ENCODE peak calls at places on chromosomes 6 and 20, in four cellular contexts. One of them, this sample, is unnamed.

GRCh38 chr6:15227827-15228318 is 18.0 kb upstream of the JARID2 start:
- DNase-seq in mesenchymal stem cell: no peak
- DNase-seq in H9: no peak
- DNase-seq in IMR-90: no peak
- DNase-seq in this sample: no peak

GRCh38 chr6:72530152-72530551 is 91.7 kb upstream of the KCNQ5 start:
- DNase-seq in H9: no peak
- DNase-seq in IMR-90: no peak
- DNase-seq in mesenchymal stem cell: no peak
- DNase-seq in this sample: no peak

GRCh38 chr6:867378-867777 is 174.4 kb upstream of the EXOC2 start:
- DNase-seq in H9: no peak
- DNase-seq in IMR-90: no peak
- DNase-seq in mesenchymal stem cell: no peak
- DNase-seq in this sample: no peak

GRCh38 chr6:110255356-110255755 is 75.1 kb downstream of the CDC40 start:
- DNase-seq in IMR-90: peak; percentile 37
- DNase-seq in mesenchymal stem cell: peak; percentile 34
- DNase-seq in H9: peak; percentile 70
- DNase-seq in this sample: peak; percentile 41

GRCh38 chr20:45307076-45307645 is 521 bp downstream of the RBPJL start:
- DNase-seq in IMR-90: no peak
- DNase-seq in H9: peak; percentile 32
- DNase-seq in mesenchymal stem cell: no peak
- DNase-seq in this sample: no peak

GRCh38 chr6:84150680-84151079 is 76.8 kb downstream of the CEP162 start:
- DNase-seq in mesenchymal stem cell: peak; percentile 25
- DNase-seq in IMR-90: peak; percentile 88
- DNase-seq in H9: no peak
- DNase-seq in this sample: no peak

GRCh38 chr20:7728373-7728772 is 211.9 kb downstream of the HAO1 start:
- DNase-seq in mesenchymal stem cell: no peak
- DNase-seq in IMR-90: no peak
- DNase-seq in H9: no peak
- DNase-seq in this sample: no peak

GRCh38 chr20:58893355-58894151 is 41.0 kb downstream of the GNAS start:
- DNase-seq in IMR-90: peak; percentile 34
- DNase-seq in H9: no peak
- DNase-seq in mesenchymal stem cell: peak; percentile 62
- DNase-seq in this sample: no peak

GRCh38 chr6:34056301-34056700 is 89.6 kb downstream of the GRM4 start:
- DNase-seq in IMR-90: peak; percentile 35
- DNase-seq in mesenchymal stem cell: no peak
- DNase-seq in H9: peak; percentile 96
- DNase-seq in this sample: peak; percentile 60

GRCh38 chr6:108209738-108210137 is 43.9 kb downstream of the NR2E1 start:
- DNase-seq in mesenchymal stem cell: no peak
- DNase-seq in H9: no peak
- DNase-seq in IMR-90: no peak
- DNase-seq in this sample: no peak

GRCh38 chr20:62860924-62861691 is 514 bp downstream of the TCFL5 start:
- DNase-seq in mesenchymal stem cell: peak; percentile 40
- DNase-seq in IMR-90: no peak
- DNase-seq in H9: peak; percentile 43
- DNase-seq in this sample: peak; percentile 17

GRCh38 chr20:1287306-1287705 is 21.2 kb downstream of the SNPH start:
- DNase-seq in H9: no peak
- DNase-seq in mesenchymal stem cell: no peak
- DNase-seq in IMR-90: no peak
- DNase-seq in this sample: no peak

GRCh38 chr6:23775127-23775526 is 350.9 kb upstream of the NRSN1 start:
- DNase-seq in IMR-90: no peak
- DNase-seq in H9: no peak
- DNase-seq in mesenchymal stem cell: peak; percentile 8
- DNase-seq in this sample: no peak

GRCh38 chr6:1904494-1904854 is 294.8 kb downstream of the FOXC1 start:
- DNase-seq in H9: no peak
- DNase-seq in mesenchymal stem cell: no peak
- DNase-seq in IMR-90: no peak
- DNase-seq in this sample: no peak

GRCh38 chr6:72894091-72894490 is 272.2 kb downstream of the KCNQ5 start:
- DNase-seq in mesenchymal stem cell: no peak
- DNase-seq in H9: no peak
- DNase-seq in IMR-90: no peak
- DNase-seq in this sample: no peak

GRCh38 chr20:64022671-64023070 is 13.3 kb upstream of the C20orf204 start:
- DNase-seq in IMR-90: no peak
- DNase-seq in H9: no peak
- DNase-seq in mesenchymal stem cell: no peak
- DNase-seq in this sample: no peak
- H2BK120ac ChIP-seq in IMR-90: no peak overlapping the region
- H2BK120ac ChIP-seq in H9: no peak overlapping the region
- H2BK120ac ChIP-seq in mesenchymal stem cell: no peak overlapping the region
- H2BK120ac ChIP-seq in this sample: no peak overlapping the region

GRCh38 chr6:32970413-32971244 is 2.2 kb downstream of the BRD2 start:
- DNase-seq in mesenchymal stem cell: peak; percentile 93
- DNase-seq in H9: peak; percentile 80
- DNase-seq in IMR-90: peak; percentile 90
- DNase-seq in this sample: peak; percentile 70
- H2AK5ac ChIP-seq in mesenchymal stem cell: peak overlapping the region; percentile 99
- H2AK5ac ChIP-seq in H9: peak overlapping the region; percentile 44
- H2AK5ac ChIP-seq in IMR-90: peak overlapping the region; percentile 100
- H2AK5ac ChIP-seq in this sample: peak overlapping the region; percentile 98

GRCh38 chr20:57442888-57443239 is 51.7 kb downstream of the RBM38 start:
- DNase-seq in mesenchymal stem cell: no peak
- DNase-seq in IMR-90: no peak
- DNase-seq in H9: no peak
- DNase-seq in this sample: no peak
- H3K4me1 ChIP-seq in mesenchymal stem cell: peaks cover 9% of the 10 kb centered on the region
- H3K4me1 ChIP-seq in IMR-90: peaks cover 4% of the 10 kb centered on the region
- H3K4me1 ChIP-seq in H9: no peaks in the 10 kb centered on the region
- H3K4me1 ChIP-seq in this sample: peaks cover 14% of the 10 kb centered on the region

GRCh38 chr6:50842446-50842845 is 23.8 kb downstream of the TFAP2B start:
- DNase-seq in H9: peak; percentile 59
- DNase-seq in mesenchymal stem cell: no peak
- DNase-seq in IMR-90: no peak
- DNase-seq in this sample: no peak
- H2BK120ac ChIP-seq in H9: no peak overlapping the region
- H2BK120ac ChIP-seq in mesenchymal stem cell: no peak overlapping the region
- H2BK120ac ChIP-seq in IMR-90: no peak overlapping the region
- H2BK120ac ChIP-seq in this sample: no peak overlapping the region

GRCh38 chr20:34673411-34673810 is 3.5 kb downstream of the PIGU start:
- DNase-seq in mesenchymal stem cell: no peak
- DNase-seq in H9: no peak
- DNase-seq in IMR-90: no peak
- DNase-seq in this sample: no peak
- H2AK5ac ChIP-seq in mesenchymal stem cell: no peak overlapping the region
- H2AK5ac ChIP-seq in H9: no peak overlapping the region
- H2AK5ac ChIP-seq in IMR-90: no peak overlapping the region
- H2AK5ac ChIP-seq in this sample: no peak overlapping the region

DNA sequence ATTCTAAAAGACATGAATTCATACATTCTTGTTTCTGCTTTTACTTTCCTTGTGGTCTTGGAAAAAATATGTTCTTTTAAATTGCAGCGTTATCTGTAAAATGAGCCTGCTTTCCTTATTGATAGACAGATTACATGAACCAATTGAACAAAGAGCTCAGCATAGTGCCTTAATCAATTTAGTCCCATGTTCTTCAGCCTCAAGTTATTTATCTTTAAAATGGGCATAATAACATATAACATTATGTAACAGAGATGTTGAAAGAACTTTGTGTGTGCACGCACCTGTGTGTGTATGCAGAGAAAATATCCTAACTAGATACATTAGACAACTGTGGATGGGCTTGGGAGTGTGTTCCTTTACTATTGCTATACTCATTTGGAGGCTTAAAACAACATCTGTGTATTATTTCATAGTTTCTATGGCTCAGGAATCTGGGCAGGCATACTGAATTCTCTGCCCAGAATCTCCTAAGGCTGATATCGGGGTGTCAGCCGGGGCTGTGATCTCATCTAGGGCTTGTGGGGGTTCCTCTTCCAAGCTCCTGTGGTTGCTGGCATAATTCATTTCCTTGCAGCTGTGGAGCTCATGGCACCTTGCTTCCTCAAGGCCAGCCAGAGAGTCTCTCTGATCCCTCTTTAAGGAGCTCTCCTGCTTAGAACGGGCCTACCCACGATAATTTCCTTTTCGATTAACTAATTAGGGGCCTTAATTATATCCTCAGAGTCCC is 194.1 kb downstream of the ARID1B start:
- DNase-seq in H9: no peak
- DNase-seq in mesenchymal stem cell: no peak
- DNase-seq in IMR-90: no peak
- DNase-seq in this sample: no peak
- H3K4me1 ChIP-seq in H9: peaks cover 8% of the 10 kb centered on the region
- H3K4me1 ChIP-seq in mesenchymal stem cell: peaks cover 4% of the 10 kb centered on the region
- H3K4me1 ChIP-seq in IMR-90: no peaks in the 10 kb centered on the region
- H3K4me1 ChIP-seq in this sample: peaks cover 2% of the 10 kb centered on the region

GRCh38 chr6:46400898-46401297 is 90.4 kb downstream of the RCAN2 start:
- DNase-seq in mesenchymal stem cell: no peak
- DNase-seq in IMR-90: no peak
- DNase-seq in H9: no peak
- DNase-seq in this sample: no peak
- H2BK120ac ChIP-seq in mesenchymal stem cell: no peak overlapping the region
- H2BK120ac ChIP-seq in IMR-90: no peak overlapping the region
- H2BK120ac ChIP-seq in H9: no peak overlapping the region
- H2BK120ac ChIP-seq in this sample: no peak overlapping the region

DNA sequence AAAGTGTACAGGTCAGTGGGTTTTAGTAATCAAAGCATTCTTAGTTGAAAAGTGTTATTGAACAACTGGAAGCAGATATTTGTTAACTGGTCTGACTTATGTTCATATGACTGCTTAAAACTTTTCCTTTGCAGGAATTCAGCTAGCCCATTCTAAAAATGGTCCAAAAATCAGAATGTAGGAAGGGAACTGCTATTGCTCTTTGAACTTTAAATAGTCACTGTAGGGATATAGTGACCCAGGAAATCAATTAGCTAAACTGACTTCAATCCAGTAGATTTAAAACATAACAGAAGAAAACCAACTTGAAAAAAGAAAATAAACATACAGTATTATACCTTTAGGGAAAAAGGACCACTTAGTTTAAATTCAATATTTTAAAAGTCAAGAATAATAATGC is 25.5 kb downstream of the AKAP12 start:
- DNase-seq in IMR-90: no peak
- DNase-seq in H9: no peak
- DNase-seq in mesenchymal stem cell: no peak
- DNase-seq in this sample: no peak
- H2AK5ac ChIP-seq in IMR-90: no peak overlapping the region
- H2AK5ac ChIP-seq in H9: no peak overlapping the region
- H2AK5ac ChIP-seq in mesenchymal stem cell: no peak overlapping the region
- H2AK5ac ChIP-seq in this sample: no peak overlapping the region

DNA sequence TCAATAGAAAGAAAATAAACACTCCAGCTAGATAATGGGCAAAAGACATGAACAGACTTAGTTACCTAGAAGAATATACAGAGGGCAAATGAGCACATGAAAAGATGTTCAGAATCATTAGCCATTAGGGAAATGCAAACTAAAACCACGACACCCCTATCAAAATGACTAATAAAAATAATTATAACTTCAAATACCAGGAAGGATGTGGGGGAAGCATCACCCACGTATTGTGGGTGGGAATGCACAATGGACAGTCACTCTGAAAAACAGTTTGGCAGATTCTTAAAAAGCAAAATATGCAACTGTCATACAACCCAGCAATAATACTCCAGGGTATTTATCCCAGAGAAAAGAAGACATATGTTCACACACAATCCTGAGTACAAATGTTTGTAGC is 92.6 kb downstream of the DLL1 start:
- DNase-seq in IMR-90: no peak
- DNase-seq in mesenchymal stem cell: no peak
- DNase-seq in H9: no peak
- DNase-seq in this sample: no peak
- H3K4me1 ChIP-seq in IMR-90: no peaks in the 10 kb centered on the region
- H3K4me1 ChIP-seq in mesenchymal stem cell: no peaks in the 10 kb centered on the region
- H3K4me1 ChIP-seq in H9: no peaks in the 10 kb centered on the region
- H3K4me1 ChIP-seq in this sample: no peaks in the 10 kb centered on the region

This sample was measured in neuronal stem cell.